ENCODE peak calls at places on chromosomes 11 and 22, in six cellular contexts. G is HEK293T; O is neural crest cell; P is stimulated activated CD8-positive, alpha-beta memory T cell treated with anti-CD3 and anti-CD28 coated beads, Interleukin-7, amount 100 ng/mL, for 1 hour; J is NAMALWA; A is astrocyte of the hippocampus. C is an unnamed sample.

GRCh38 chr22:36422287-36423014 is 34.7 kb upstream of the MYH9 start:
- DNase-seq in G (no peak), O (no peak), P (no peak), J (no peak), A (no peak), C (no peak)

GRCh38 chr22:28116261-28116673 is 197.2 kb upstream of the PITPNB start:
- DNase-seq in G (no peak), O (no peak), P (no peak), J (no peak), A (peak), C (no peak)

GRCh38 chr11:2805388-2806057 is 80.1 kb downstream of the CDKN1C start:
- DNase-seq in G (no peak), O (no peak), P (no peak), J (no peak), A (no peak), C (no peak)

GRCh38 chr11:46391578-46392420 is at the start of gene CHRM4:
- DNase-seq in G (peak), O (peak), P (no peak), J (no peak), A (peak), C (no peak)

GRCh38 chr11:65822760-65823528 is 10.8 kb upstream of the SNX32 start:
- DNase-seq in G (no peak), O (no peak), P (no peak), J (no peak), A (no peak), C (no peak)

GRCh38 chr22:31244044-31244942 is 32.2 kb downstream of the LIMK2 start:
- DNase-seq in G (no peak), O (no peak), P (no peak), J (no peak), A (peak), C (no peak)

GRCh38 chr11:130215531-130216220 is 56.1 kb downstream of the ST14 start:
- DNase-seq in G (no peak), O (no peak), P (no peak), J (no peak), A (no peak), C (no peak)

GRCh38 chr11:98736813-98737212 is 283.9 kb upstream of the CNTN5 start:
- DNase-seq in G (peak), O (no peak), P (no peak), J (no peak), A (no peak), C (no peak)

GRCh38 chr22:31923166-31923565 is 21.2 kb upstream of the YWHAH start:
- DNase-seq in G (no peak), O (no peak), P (no peak), J (no peak), A (no peak), C (no peak)

GRCh38 chr11:72823105-72823804 is 9.0 kb downstream of the ATG16L2 start:
- DNase-seq in G (no peak), O (no peak), P (no peak), J (peak), A (no peak), C (peak)

GRCh38 chr11:82889133-82890001 is 10.9 kb downstream of the PRCP start:
- DNase-seq in G (no peak), O (no peak), P (no peak), J (peak), A (no peak), C (no peak)

GRCh38 chr11:134052988-134053945 is 15.6 kb upstream of the JAM3 start:
- DNase-seq in G (no peak), O (no peak), P (no peak), J (no peak), A (no peak), C (no peak)

GRCh38 chr11:74094393-74094792 is 76.4 kb downstream of the C2CD3 start:
- DNase-seq in G (no peak), O (no peak), P (no peak), J (no peak), A (no peak), C (no peak)

GRCh38 chr11:134642206-134642605 is 230.2 kb upstream of the B3GAT1 start:
- DNase-seq in G (no peak), O (no peak), P (no peak), J (no peak), A (no peak), C (no peak)

GRCh38 chr11:125874556-125875124 is 12.8 kb upstream of the HYLS1 start:
- DNase-seq in G (peak), O (peak), P (no peak), J (peak), A (peak), C (peak)

GRCh38 chr11:116537736-116538135 is 235.1 kb downstream of the BUD13 start:
- DNase-seq in G (no peak), O (no peak), P (no peak), J (no peak), A (no peak), C (no peak)

GRCh38 chr11:45102361-45102809 is 44.1 kb upstream of the PRDM11 start:
- DNase-seq in G (no peak), O (no peak), P (no peak), J (no peak), A (no peak), C (no peak)

GRCh38 chr11:132242662-132243061 is 872.2 kb downstream of the NTM start:
- DNase-seq in G (no peak), O (no peak), P (no peak), J (no peak), A (no peak), C (no peak)

GRCh38 chr11:35433588-35433987 is 14.2 kb upstream of the SLC1A2 start:
- DNase-seq in G (no peak), O (no peak), P (no peak), J (no peak), A (no peak), C (no peak)

GRCh38 chr11:66728760-66729385 is at the start of gene SPTBN2:
- DNase-seq in G (no peak), O (no peak), P (no peak), J (peak), A (peak), C (no peak)

GRCh38 chr11:14193644-14194043 is 165.3 kb downstream of the RRAS2 start:
- DNase-seq in G (peak), O (no peak), P (no peak), J (no peak), A (no peak), C (no peak)

GRCh38 chr11:45803981-45804805 is 756 bp upstream of the SLC35C1 start:
- DNase-seq in G (peak), O (peak), P (peak), J (peak), A (peak), C (peak)

GRCh38 chr11:134287561-134287960 is 11.4 kb downstream of the GLB1L3 start:
- DNase-seq in G (no peak), O (no peak), P (no peak), J (no peak), A (no peak), C (no peak)

GRCh38 chr11:110908401-110909106 is 196.3 kb upstream of the ARHGAP20 start:
- DNase-seq in G (no peak), O (no peak), P (no peak), J (no peak), A (peak), C (no peak)

GRCh38 chr11:16958833-16959232 is 55.4 kb downstream of the PLEKHA7 start:
- DNase-seq in G (no peak), O (no peak), P (no peak), J (no peak), A (no peak), C (peak)

GRCh38 chr11:33320814-33321330 is 63.7 kb downstream of the HIPK3 start:
- DNase-seq in G (no peak), O (no peak), P (no peak), J (no peak), A (no peak), C (no peak)